ENCODE peak calls at places on chromosome 7, in eight cellular contexts. O, S, B, N, J, D, R and G are unnamed samples.

GRCh38 chr7:123769371-123769770 is 20.6 kb upstream of the WASL start:
- DNase-seq in J (no peak), B (no peak), S (peak), D (peak), N (no peak), O (peak), R (no peak), G (no peak)

GRCh38 chr7:8303904-8304528 is 42.0 kb upstream of the ICA1 start:
- DNase-seq in D (no peak), O (no peak), N (no peak), J (no peak), B (no peak), R (no peak), S (no peak), G (no peak)

GRCh38 chr7:45153238-45153637 is 4.4 kb upstream of the RAMP3 start:
- DNase-seq in J (no peak), N (no peak), D (no peak), R (no peak), O (no peak), B (no peak), S (no peak), G (no peak)

GRCh38 chr7:54888067-54888735 is 129.2 kb upstream of the SEC61G start:
- DNase-seq in R (no peak), J (no peak), B (no peak), N (no peak), D (no peak), O (no peak), S (peak), G (no peak)

GRCh38 chr7:1548438-1548831 is 7.6 kb downstream of the TMEM184A start:
- DNase-seq in D (no peak), O (no peak), B (no peak), R (peak), J (no peak), N (no peak), S (no peak), G (no peak)

GRCh38 chr7:117064688-117065087 is 111.4 kb downstream of the ST7 start:
- DNase-seq in S (no peak), N (no peak), D (no peak), B (no peak), R (no peak), J (no peak), O (no peak), G (no peak)

GRCh38 chr7:42573904-42574692 is 337.1 kb upstream of the GLI3 start:
- DNase-seq in O (no peak), J (no peak), S (no peak), N (no peak), B (no peak), D (no peak), R (no peak), G (no peak)

GRCh38 chr7:151382079-151382885 is 27.6 kb downstream of the WDR86 start:
- DNase-seq in O (no peak), J (no peak), N (no peak), B (no peak), D (no peak), R (no peak), S (no peak), G (no peak)

GRCh38 chr7:20329389-20330175 is 1.1 kb upstream of the ITGB8 start:
- DNase-seq in N (peak), B (peak), R (no peak), D (peak), S (peak), O (peak), J (no peak), G (no peak)

GRCh38 chr7:99789441-99790070 is 5.6 kb upstream of the CYP3A4 start:
- DNase-seq in O (peak), R (no peak), J (no peak), N (peak), S (no peak), B (no peak), D (no peak), G (no peak)

GRCh38 chr7:139982927-139983925 is 79.5 kb downstream of the PARP12 start:
- DNase-seq in J (no peak), O (no peak), B (no peak), D (no peak), N (no peak), S (no peak), R (no peak), G (no peak)

GRCh38 chr7:85464042-85464651 is 277.3 kb upstream of the SEMA3D start:
- DNase-seq in R (no peak), J (no peak), D (no peak), S (no peak), B (no peak), O (no peak), N (no peak), G (no peak)

GRCh38 chr7:17132726-17133125 is 165.7 kb upstream of the AHR start:
- DNase-seq in B (no peak), N (no peak), D (no peak), O (no peak), S (no peak), J (no peak), R (no peak), G (no peak)

GRCh38 chr7:12706900-12707536 is 19.6 kb downstream of the ARL4A start:
- DNase-seq in N (no peak), B (no peak), S (no peak), D (no peak), R (no peak), J (no peak), O (peak), G (no peak)

GRCh38 chr7:106840342-106840741 is 24.7 kb upstream of the PIK3CG start:
- DNase-seq in N (no peak), R (no peak), B (no peak), S (no peak), J (no peak), D (no peak), O (peak), G (no peak)

GRCh38 chr7:150800576-150801241 is at the start of gene TMEM176A:
- DNase-seq in S (peak), B (peak), D (no peak), J (no peak), O (no peak), N (peak), R (no peak), G (no peak)